ENCODE peak calls at places on chromosomes 4 and X, in six cellular contexts. B is lower lobe of right lung, G is endodermal cell, D is DND-41, W is IMR-90, P is pancreas. I is an unnamed sample.

GRCh38 chrX:124194903-124195302 is 137.6 kb upstream of the TEX13D start:
- DNase-seq in D (no peak), G (no peak), B (no peak), W (no peak), P (no peak), I (no peak)

GRCh38 chr4:2260336-2261109 is 1.4 kb downstream of the MXD4 start:
- DNase-seq in W (no peak), D (no peak), B (peak), G (peak), P (peak), I (peak)

GRCh38 chr4:184385705-184386141 is 88.6 kb downstream of the IRF2 start:
- DNase-seq in P (no peak), W (no peak), G (peak), B (no peak), D (no peak), I (no peak)

GRCh38 chrX:53674581-53674980 is 11.9 kb downstream of the HUWE1 start:
- DNase-seq in W (peak), D (no peak), P (no peak), G (no peak), B (no peak), I (no peak)

GRCh38 chr4:84917869-84918600 is 48.5 kb downstream of the WDFY3 start:
- DNase-seq in W (no peak), G (no peak), P (no peak), D (no peak), B (no peak), I (no peak)

GRCh38 chr4:164847967-164848649 is 28.9 kb upstream of the APELA start:
- DNase-seq in P (no peak), W (no peak), D (no peak), G (no peak), B (no peak), I (no peak)

GRCh38 chr4:87911252-87911774 is 64.2 kb upstream of the SPP1 start:
- DNase-seq in W (no peak), P (no peak), D (no peak), G (no peak), B (no peak), I (no peak)

GRCh38 chr4:6049972-6050371 is 31.7 kb upstream of the C4orf50 start:
- DNase-seq in D (no peak), G (no peak), P (no peak), B (no peak), W (no peak), I (no peak)

GRCh38 chr4:38101563-38101962 is 141.4 kb downstream of the PTTG2 start:
- DNase-seq in B (no peak), W (peak), D (no peak), P (no peak), G (no peak), I (no peak)

GRCh38 chrX:7828594-7828993 is 14.4 kb upstream of the VCX start:
- DNase-seq in W (no peak), G (no peak), P (no peak), B (no peak), D (peak), I (no peak)

GRCh38 chr4:139606600-139607301 is 50.7 kb upstream of the SETD7 start:
- DNase-seq in G (no peak), D (peak), W (peak), P (no peak), B (no peak), I (no peak)

GRCh38 chr4:4430492-4431195 is 43.7 kb downstream of the NSG1 start:
- DNase-seq in P (no peak), D (peak), G (peak), W (peak), B (no peak), I (no peak)

GRCh38 chr4:109009909-109010308 is 247.1 kb upstream of the ETNPPL start:
- DNase-seq in P (no peak), B (no peak), D (no peak), W (peak), G (no peak), I (no peak)

GRCh38 chr4:78336093-78336943 is 215.3 kb upstream of the ANXA3 start:
- DNase-seq in B (no peak), G (peak), W (peak), P (no peak), D (no peak), I (no peak)

GRCh38 chrX:66030505-66031317 is 9.2 kb downstream of the VSIG4 start:
- DNase-seq in G (peak), W (peak), B (no peak), D (no peak), P (no peak), I (no peak)

GRCh38 chr4:16196482-16197393 is 29.5 kb downstream of the TAPT1 start:
- DNase-seq in G (peak), W (peak), B (no peak), D (no peak), P (no peak), I (no peak)

GRCh38 chrX:106171293-106171692 is 3.2 kb downstream of the PWWP3B start:
- DNase-seq in P (no peak), B (no peak), W (no peak), D (no peak), G (no peak), I (no peak)

GRCh38 chrX:72540318-72540717 is 32.3 kb downstream of the HDAC8 start:
- DNase-seq in G (no peak), P (no peak), W (peak), D (no peak), B (no peak), I (no peak)

GRCh38 chrX:118325453-118325852 is 20.5 kb upstream of the WDR44 start:
- DNase-seq in D (no peak), W (no peak), B (no peak), G (no peak), P (no peak), I (no peak)

GRCh38 chrX:49072712-49073095 is 1.1 kb downstream of the PRAF2 start:
- DNase-seq in D (no peak), W (no peak), P (no peak), B (no peak), G (no peak), I (no peak)

GRCh38 chr4:185396724-185397402 is at the start of gene ANKRD37:
- DNase-seq in B (peak), W (peak), G (no peak), D (no peak), P (peak), I (peak)

GRCh38 chr4:14264437-14264836 is 636.9 kb upstream of the BOD1L1 start:
- DNase-seq in W (peak), B (no peak), D (no peak), P (no peak), G (peak), I (no peak)

GRCh38 chrX:115622534-115622933 is 61.6 kb downstream of the PLS3 start:
- DNase-seq in D (no peak), B (no peak), P (no peak), W (no peak), G (no peak), I (no peak)

GRCh38 chr4:113951263-113951662 is 28.2 kb downstream of the ARSJ start:
- DNase-seq in B (no peak), G (no peak), P (no peak), W (peak), D (no peak), I (no peak)

GRCh38 chrX:70042399-70043371 is 7.1 kb downstream of the AWAT2 start:
- DNase-seq in B (no peak), W (peak), P (no peak), D (no peak), G (peak), I (no peak)

GRCh38 chr4:48910511-48910910 is 3.9 kb upstream of the OCIAD2 start:
- DNase-seq in W (no peak), B (no peak), G (no peak), D (no peak), P (no peak), I (no peak)

GRCh38 chr4:41963105-41963504 is 18.5 kb upstream of the DCAF4L1 start:
- DNase-seq in P (no peak), D (no peak), W (peak), G (no peak), B (no peak), I (no peak)

GRCh38 chrX:11059923-11060322 is 51.2 kb upstream of the HCCS start:
- DNase-seq in B (no peak), D (no peak), W (peak), P (no peak), G (no peak), I (no peak)

GRCh38 chrX:75596178-75596577 is 73.3 kb upstream of the ZDHHC15 start:
- DNase-seq in B (no peak), P (no peak), D (no peak), G (no peak), W (no peak), I (no peak)

GRCh38 chr4:184448828-184449227 is 25.5 kb downstream of the IRF2 start:
- DNase-seq in W (peak), B (peak), D (no peak), P (no peak), G (no peak), I (no peak)

GRCh38 chr4:12674184-12674583 is 810.0 kb downstream of the RAB28 start:
- DNase-seq in W (no peak), G (no peak), D (no peak), B (no peak), P (no peak), I (no peak)

DNA sequence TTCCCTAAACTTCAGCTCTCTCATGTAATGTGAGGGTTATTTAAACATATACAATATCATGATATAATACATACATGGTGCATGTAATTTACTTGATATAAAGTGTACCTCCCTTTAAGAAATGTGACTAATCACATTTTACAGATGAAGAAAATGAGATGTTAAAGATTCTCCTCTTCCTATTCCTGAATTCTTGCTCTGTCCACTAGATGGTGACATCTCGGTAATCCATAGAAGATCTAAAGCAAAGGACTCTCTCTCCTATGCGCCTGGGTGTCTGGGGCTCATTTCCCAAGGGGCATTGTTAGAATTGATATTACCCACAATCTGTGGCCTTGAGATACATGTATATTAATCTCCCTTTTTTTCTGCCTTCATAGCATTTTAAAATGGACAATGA is 804.9 kb downstream of the RAB28 start:
- DNase-seq in B (no peak), W (no peak), D (no peak), P (no peak), G (no peak), I (no peak)
- TF ChIP-seq CTCF in B (no peak), W (no peak), D (peak), P (no peak), G (peak), I (no peak)

DNA sequence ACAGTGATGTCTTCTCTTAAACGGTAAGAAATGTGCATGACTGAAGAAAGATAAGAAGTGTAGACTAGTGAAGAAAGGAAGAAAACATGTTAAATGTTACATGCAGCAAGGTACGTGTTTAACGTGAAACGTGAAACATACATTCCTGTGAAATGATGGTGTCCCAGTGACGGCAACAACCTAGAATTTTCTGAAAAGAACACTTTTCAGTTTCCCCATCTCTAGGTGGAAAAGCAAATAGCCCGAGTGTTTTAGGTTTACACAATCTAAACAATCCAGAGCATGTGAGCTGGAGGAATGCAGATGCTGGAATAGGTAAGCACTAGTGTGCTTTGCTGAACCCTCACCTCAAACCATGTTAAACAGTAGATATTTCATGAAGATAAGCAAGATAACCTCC is 60.7 kb downstream of the CLNK start:
- DNase-seq in B (no peak), W (no peak), D (no peak), P (no peak), G (no peak), I (no peak)
- H3K27ac ChIP-seq in B (no peak), W (no peak), D (no peak), P (no peak), G (no peak), I (no peak)

GRCh38 chr4:147351083-147351787 is 129.7 kb upstream of the EDNRA start:
- DNase-seq in D (no peak), B (no peak), W (peak), G (no peak), P (no peak), I (no peak)
- TF ChIP-seq CTCF in D (no peak), B (no peak), W (no peak), G (no peak), P (no peak), I (no peak)

DNA sequence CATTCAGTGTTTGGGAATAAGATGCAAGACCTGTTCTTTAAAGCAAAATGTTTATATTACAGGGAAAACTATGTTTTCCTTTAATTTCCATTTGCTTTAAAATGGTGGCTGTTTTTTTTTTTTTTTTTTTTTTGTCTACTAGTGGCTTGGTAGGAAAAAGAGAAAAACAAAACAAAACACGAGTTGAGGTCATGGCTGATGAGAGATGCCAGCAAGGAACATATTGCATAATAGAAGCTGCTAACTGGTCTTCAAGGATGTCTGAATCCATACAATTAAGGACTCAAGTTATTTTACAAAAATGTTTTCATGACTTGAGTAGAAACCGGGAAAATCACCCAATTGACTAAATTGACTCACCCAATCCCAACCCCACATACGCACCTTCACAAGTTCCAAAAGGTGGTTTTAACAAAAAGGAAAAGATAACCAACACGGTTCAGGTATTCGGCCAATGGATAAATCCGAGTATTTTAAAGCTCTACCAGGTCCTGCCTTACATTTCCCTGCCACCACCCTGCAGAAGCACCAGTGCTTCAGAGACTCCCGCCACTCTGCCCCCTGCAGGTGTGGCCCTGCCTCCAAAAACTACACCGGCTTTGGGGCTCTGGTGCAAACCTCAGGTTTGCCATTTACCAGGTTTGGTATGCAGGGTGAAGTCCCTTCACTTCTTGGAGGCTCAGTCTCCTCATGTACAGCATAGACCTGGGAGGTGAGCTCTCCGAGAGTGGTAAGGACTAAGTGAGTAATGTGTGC is 27.1 kb downstream of the PIR start:
- DNase-seq in G (peak), W (peak), B (no peak), D (no peak), P (no peak), I (no peak)
- H3K27ac ChIP-seq in G (no peak), W (no peak), B (peak), D (no peak), P (no peak), I (no peak)

GRCh38 chrX:30865020-30865419 is 24.0 kb downstream of the TAB3 start:
- DNase-seq in P (no peak), B (no peak), G (peak), W (no peak), D (no peak), I (no peak)
- TF ChIP-seq CTCF in P (no peak), B (peak), G (peak), W (peak), D (peak), I (no peak)

DNA sequence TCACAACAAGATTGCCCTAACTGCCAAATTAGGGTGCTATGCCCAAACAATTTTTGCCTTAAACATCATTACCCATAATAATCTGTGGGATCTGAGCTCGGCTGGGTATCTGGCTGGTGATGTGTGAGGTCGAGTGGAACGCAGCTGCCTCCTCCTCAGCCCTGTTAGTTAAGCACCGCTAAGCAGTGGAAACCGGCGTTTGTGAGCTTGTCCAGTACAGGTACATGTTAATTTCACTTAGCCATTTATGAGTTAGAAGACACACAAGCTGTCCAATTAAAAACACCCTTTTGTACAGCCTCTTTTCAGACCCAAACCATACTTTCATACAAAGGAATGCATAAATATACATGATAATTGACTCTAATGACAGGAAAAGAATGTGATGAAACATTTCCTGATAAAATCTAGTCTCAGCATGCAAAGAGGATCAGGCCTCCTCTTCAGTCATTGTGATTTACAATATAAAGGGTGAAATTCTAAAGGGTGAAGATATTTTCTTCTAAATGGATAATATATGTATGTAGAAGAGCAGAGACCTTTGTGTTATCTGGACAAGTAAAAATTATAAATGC is 163.6 kb upstream of the FAT1 start:
- DNase-seq in G (no peak), B (no peak), D (no peak), P (no peak), W (no peak), I (no peak)
- H3K27ac ChIP-seq in G (peak), B (no peak), D (no peak), P (no peak), W (no peak), I (no peak)

DNA sequence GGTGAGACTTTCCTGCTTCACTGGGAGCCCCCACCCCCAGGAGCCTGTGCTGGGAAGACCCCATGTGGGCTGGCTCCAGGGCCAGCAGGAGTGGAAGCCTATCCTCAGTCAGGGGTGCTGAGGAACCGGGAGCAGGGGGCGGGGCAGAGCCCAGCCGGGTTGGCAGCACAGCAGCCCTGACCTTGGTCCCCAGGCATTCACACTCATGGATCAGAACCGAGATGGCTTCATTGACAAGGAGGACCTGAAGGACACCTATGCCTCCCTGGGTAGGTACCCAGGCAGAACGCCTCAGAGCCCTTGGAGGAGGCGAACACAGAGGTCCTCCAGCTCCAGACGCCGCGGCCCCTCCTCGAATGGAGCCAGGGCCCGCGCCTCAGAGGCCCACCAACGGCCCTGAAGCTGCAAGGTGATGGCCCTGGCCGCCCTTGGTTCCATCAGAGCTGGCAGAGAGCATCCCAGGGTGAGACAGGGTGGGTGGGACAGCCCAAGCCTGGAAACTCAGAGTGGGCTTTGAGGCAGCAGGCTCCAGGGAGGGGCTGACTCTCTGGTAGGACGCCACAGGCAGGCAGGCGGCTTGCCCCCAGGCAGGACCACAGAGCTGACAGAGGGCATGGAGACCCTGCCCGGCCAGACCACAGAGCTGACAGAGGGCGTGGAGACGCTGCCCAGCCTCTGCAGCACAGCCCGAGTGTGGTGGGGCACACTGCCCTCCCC is 4.6 kb downstream of the MYL5 start:
- DNase-seq in P (no peak), B (no peak), G (no peak), W (no peak), D (no peak), I (no peak)
- TF ChIP-seq CTCF in P (no peak), B (no peak), G (no peak), W (no peak), D (no peak), I (no peak)

I was measured in ascending aorta.